ENCODE peak calls at places on chromosomes 4 and X, in eight cellular contexts. M is activated CD4-positive, alpha-beta T cell treated with anti-CD3 and anti-CD28 coated beads, Interleukin-2, amount 50 U/mL, for 48 hours; U is GM12864; R is iPS-NIHi11; I is T-cell; J is GM19239; P is astrocyte of the spinal cord; F is stimulated activated CD4-positive, alpha-beta T cell treated with anti-CD3 and anti-CD28 coated beads, Interleukin-1b, Interleukin-23, amount 100 ng/mL, for 1 hour. E is an unnamed sample.

GRCh38 chrX:119606508-119607389 is 525 bp upstream of the NKRF start:
- DNase-seq in M (no peak), U (no peak), P (peak; percentile 92), R (no peak), J (no peak), F (no peak), I (no peak), E (no peak)

GRCh38 chrX:119501511-119502148 is 33.4 kb downstream of the SLC25A5 start:
- DNase-seq in F (no peak), R (no peak), P (no peak), J (no peak), I (no peak), M (no peak), U (no peak), E (no peak)

GRCh38 chr4:171639540-171639939 is 173.7 kb upstream of the GALNTL6 start:
- DNase-seq in I (no peak), U (peak; percentile 76), R (no peak), J (no peak), M (no peak), P (peak; percentile 19), F (no peak), E (no peak)

GRCh38 chrX:15322472-15322871 is 7.0 kb upstream of the ASB11 start:
- DNase-seq in J (no peak), U (no peak), F (no peak), I (no peak), M (no peak), P (no peak), R (no peak), E (no peak)

GRCh38 chrX:102517331-102517730 is 792 bp upstream of the TMSB15A start:
- DNase-seq in J (no peak), F (no peak), I (no peak), P (peak; percentile 22), U (no peak), M (no peak), R (no peak), E (no peak)

GRCh38 chr4:40672528-40673522 is 43.2 kb upstream of the RBM47 start:
- DNase-seq in J (peak; percentile 28), F (no peak), M (peak; percentile 38), U (peak; percentile 73), P (peak; percentile 99), R (peak; percentile 45), I (peak; percentile 0), E (peak; percentile 70)

GRCh38 chrX:56726609-56727008 is 2.4 kb upstream of the NBDY start:
- DNase-seq in M (no peak), U (no peak), J (no peak), P (peak; percentile 54), I (no peak), R (peak; percentile 15), F (no peak), E (peak; percentile 21)

GRCh38 chr4:107619731-107620130 is 100.3 kb downstream of the PAPSS1 start:
- DNase-seq in J (no peak), R (no peak), F (no peak), M (no peak), U (no peak), I (no peak), P (no peak), E (no peak)

GRCh38 chrX:153642313-153642654 is 4.7 kb upstream of the DUSP9 start:
- DNase-seq in R (peak; percentile 55), M (no peak), P (no peak), I (no peak), U (no peak), J (no peak), F (no peak), E (no peak)

GRCh38 chr4:6134612-6135220 is 65.6 kb downstream of the JAKMIP1 start:
- DNase-seq in F (no peak), U (peak; percentile 72), M (peak; percentile 39), P (no peak), I (peak; percentile 38), R (no peak), J (peak; percentile 39), E (peak; percentile 85)

E was measured in activated CD4-positive, alpha-beta memory T cell treated with anti-CD3 and anti-CD28 coated beads, Interleukin-2, amount 10 ng/mL, durations not matched to agents 7 days and 5 days.